ENCODE peak calls at places on chromosomes 13 and 19, in four cellular contexts. V, B, S and K are unnamed samples.

GRCh38 chr19:15324791-15325519 is 7.4 kb downstream of the BRD4 start:
- DNase-seq in V (peak; percentile 43), B (no peak), S (no peak), K (no peak)

GRCh38 chr13:83732755-83733154 is 149.5 kb downstream of the SLITRK1 start:
- DNase-seq in V (no peak), B (no peak), S (no peak), K (no peak)

GRCh38 chr13:27425918-27426630 is 1.7 kb downstream of the GTF3A start:
- DNase-seq in V (peak; percentile 90), B (peak; percentile 79), S (peak; percentile 89), K (peak; percentile 86)

GRCh38 chr19:51702103-51702753 is 9.1 kb downstream of the SPACA6 start:
- DNase-seq in V (peak; percentile 78), B (peak; percentile 58), S (peak; percentile 42), K (peak; percentile 62)

GRCh38 chr13:98223741-98224140 is 46.7 kb upstream of the RNF113B start:
- DNase-seq in V (no peak), B (no peak), S (no peak), K (no peak)

GRCh38 chr13:36979361-36980040 is 19.6 kb downstream of the ALG5 start:
- DNase-seq in V (no peak), B (peak; percentile 38), S (peak; percentile 35), K (peak; percentile 29)

GRCh38 chr19:40805258-40805868 is 6.4 kb downstream of the EGLN2 start:
- DNase-seq in V (peak; percentile 62), B (no peak), S (no peak), K (no peak)

GRCh38 chr19:14432817-14433453 is at the start of gene PKN1:
- DNase-seq in V (peak; percentile 52), B (peak; percentile 77), S (peak; percentile 23), K (no peak)

GRCh38 chr13:109412232-109412935 is 374.0 kb downstream of the IRS2 start:
- DNase-seq in V (peak; percentile 26), B (peak; percentile 29), S (peak; percentile 82), K (no peak)

GRCh38 chr13:60583911-60584753 is 187.1 kb downstream of the TDRD3 start:
- DNase-seq in V (no peak), B (no peak), S (peak; percentile 73), K (peak; percentile 94)

GRCh38 chr13:74550039-74550438 is 415.8 kb upstream of the KLF12 start:
- DNase-seq in V (no peak), B (peak; percentile 19), S (no peak), K (no peak)

GRCh38 chr19:40743926-40744325 is 6.4 kb downstream of the ACTMAP start:
- DNase-seq in V (no peak), B (no peak), S (no peak), K (no peak)

GRCh38 chr19:44685877-44686276 is 13.1 kb upstream of the CEACAM16 start:
- DNase-seq in V (no peak), B (peak; percentile 39), S (peak; percentile 56), K (peak; percentile 43)

GRCh38 chr19:39845621-39846175 is 481 bp downstream of the FBL start:
- DNase-seq in V (no peak), B (peak; percentile 68), S (no peak), K (no peak)

GRCh38 chr13:30416471-30416870 is 5.8 kb upstream of the UBE2L5 start:
- DNase-seq in V (no peak), B (no peak), S (no peak), K (no peak)

GRCh38 chr19:34172661-34173144 is 399 bp downstream of the LSM14A start:
- DNase-seq in V (no peak), B (peak; percentile 72), S (no peak), K (no peak)

GRCh38 chr19:34173145-34173956 is 1.0 kb downstream of the LSM14A start:
- DNase-seq in V (peak; percentile 86), B (peak; percentile 70), S (peak; percentile 52), K (peak; percentile 39)

GRCh38 chr19:34171877-34172660 is at the start of gene LSM14A:
- DNase-seq in V (peak; percentile 90), B (peak; percentile 97), S (peak; percentile 91), K (peak; percentile 88)

GRCh38 chr19:34176581-34176980 is 4.3 kb downstream of the LSM14A start:
- DNase-seq in V (no peak), B (no peak), S (no peak), K (no peak)

DNA sequence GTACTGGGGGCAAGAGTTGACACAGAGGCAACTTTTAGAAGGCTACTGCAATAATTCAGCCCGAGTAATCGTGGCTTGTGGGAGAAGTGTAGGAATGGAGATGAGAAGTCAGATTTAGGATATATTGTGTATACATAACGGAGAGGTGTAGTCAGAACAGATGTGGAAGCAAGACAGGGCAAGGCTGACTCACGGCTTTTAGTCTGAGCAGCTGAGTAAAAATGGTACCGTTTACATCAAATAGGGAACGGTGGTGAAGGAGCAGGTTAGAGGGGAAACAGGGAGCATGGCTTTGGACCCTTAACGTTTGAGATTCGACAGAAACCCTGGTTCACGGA is 796 bp upstream of the LSM14A start:
- DNase-seq in V (no peak), B (peak; percentile 76), S (peak; percentile 86), K (peak; percentile 89)
- H3K4me3 ChIP-seq in V (peak overlapping the region; percentile 92), B (peak overlapping the region; percentile 95), S (peak overlapping the region; percentile 92), K (peak overlapping the region; percentile 68)

GRCh38 chr19:19490247-19490968 is 24.9 kb downstream of the TSSK6 start:
- DNase-seq in V (peak; percentile 88), B (peak; percentile 92), S (peak; percentile 83), K (peak; percentile 86)

GRCh38 chr19:19491321-19492025 is 23.9 kb downstream of the TSSK6 start:
- DNase-seq in V (no peak), B (no peak), S (no peak), K (no peak)

GRCh38 chr19:19488875-19489690 is 26.3 kb downstream of the TSSK6 start:
- DNase-seq in V (peak; percentile 92), B (peak; percentile 90), S (peak; percentile 81), K (peak; percentile 97)

GRCh38 chr19:19488041-19488874 is 27.1 kb downstream of the TSSK6 start:
- DNase-seq in V (peak; percentile 85), B (no peak), S (peak; percentile 49), K (peak; percentile 13)

DNA sequence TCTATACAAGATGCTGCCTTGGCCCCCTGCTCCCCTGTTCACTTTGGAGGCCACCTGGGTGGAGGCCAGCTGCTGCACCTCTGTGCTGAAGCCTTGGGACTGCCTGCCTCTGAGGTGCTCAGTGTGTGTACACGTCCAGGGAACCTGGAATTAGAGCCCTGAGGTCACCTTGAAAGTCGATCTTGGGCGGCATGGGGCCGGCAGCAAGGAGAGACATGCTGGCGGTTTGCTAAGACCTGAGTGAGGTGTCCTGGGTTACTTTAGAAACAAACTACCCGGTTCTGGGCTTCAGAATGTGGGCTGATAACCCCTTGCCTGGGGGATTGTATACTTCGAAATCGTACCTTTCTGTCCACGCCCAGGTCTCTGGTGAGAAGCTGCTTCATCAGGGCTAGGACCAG is 25.5 kb downstream of the TSSK6 start:
- DNase-seq in V (no peak), B (no peak), S (no peak), K (no peak)
- H3K4me3 ChIP-seq in V (no peak overlapping the region), B (peak overlapping the region; percentile 76), S (no peak overlapping the region), K (no peak overlapping the region)

GRCh38 chr19:46155237-46155636 is 7.2 kb downstream of the IGFL2 start:
- DNase-seq in V (no peak), B (peak; percentile 29), S (no peak), K (no peak)
- H3K4me3 ChIP-seq in V (no peak overlapping the region), B (no peak overlapping the region), S (no peak overlapping the region), K (no peak overlapping the region)

DNA sequence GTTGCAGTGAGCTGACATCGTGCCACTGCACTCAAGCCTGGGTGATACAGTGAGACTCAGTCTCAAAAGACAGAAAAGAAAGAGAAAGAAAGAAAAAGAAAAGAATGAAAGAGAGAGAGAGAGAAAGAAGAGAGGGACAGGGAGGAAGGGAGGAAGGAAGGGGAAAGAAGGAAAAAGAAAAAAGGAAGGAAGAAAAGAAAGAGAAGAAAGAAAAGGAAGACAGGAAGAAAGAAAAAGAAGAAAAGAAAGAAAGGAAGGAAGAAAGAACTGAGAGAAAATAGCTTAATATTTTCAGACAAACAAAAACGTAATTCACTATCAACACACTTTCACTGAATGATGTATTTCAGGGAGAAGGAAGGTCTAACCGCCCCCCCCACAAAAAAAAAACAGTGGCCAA is 39.3 kb downstream of the ESD start:
- DNase-seq in V (no peak), B (no peak), S (no peak), K (no peak)
- H3K4me3 ChIP-seq in V (no peak overlapping the region), B (no peak overlapping the region), S (no peak overlapping the region), K (no peak overlapping the region)

GRCh38 chr19:29645491-29645867 is 19.8 kb upstream of the PLEKHF1 start:
- DNase-seq in V (no peak), B (no peak), S (no peak), K (no peak)
- H3K4me3 ChIP-seq in V (no peak overlapping the region), B (no peak overlapping the region), S (no peak overlapping the region), K (no peak overlapping the region)

GRCh38 chr13:114025432-114026127 is 51.7 kb upstream of the C13orf46 start:
- DNase-seq in V (no peak), B (peak; percentile 24), S (peak; percentile 94), K (peak; percentile 81)
- H3K4me3 ChIP-seq in V (no peak overlapping the region), B (no peak overlapping the region), S (no peak overlapping the region), K (no peak overlapping the region)

DNA sequence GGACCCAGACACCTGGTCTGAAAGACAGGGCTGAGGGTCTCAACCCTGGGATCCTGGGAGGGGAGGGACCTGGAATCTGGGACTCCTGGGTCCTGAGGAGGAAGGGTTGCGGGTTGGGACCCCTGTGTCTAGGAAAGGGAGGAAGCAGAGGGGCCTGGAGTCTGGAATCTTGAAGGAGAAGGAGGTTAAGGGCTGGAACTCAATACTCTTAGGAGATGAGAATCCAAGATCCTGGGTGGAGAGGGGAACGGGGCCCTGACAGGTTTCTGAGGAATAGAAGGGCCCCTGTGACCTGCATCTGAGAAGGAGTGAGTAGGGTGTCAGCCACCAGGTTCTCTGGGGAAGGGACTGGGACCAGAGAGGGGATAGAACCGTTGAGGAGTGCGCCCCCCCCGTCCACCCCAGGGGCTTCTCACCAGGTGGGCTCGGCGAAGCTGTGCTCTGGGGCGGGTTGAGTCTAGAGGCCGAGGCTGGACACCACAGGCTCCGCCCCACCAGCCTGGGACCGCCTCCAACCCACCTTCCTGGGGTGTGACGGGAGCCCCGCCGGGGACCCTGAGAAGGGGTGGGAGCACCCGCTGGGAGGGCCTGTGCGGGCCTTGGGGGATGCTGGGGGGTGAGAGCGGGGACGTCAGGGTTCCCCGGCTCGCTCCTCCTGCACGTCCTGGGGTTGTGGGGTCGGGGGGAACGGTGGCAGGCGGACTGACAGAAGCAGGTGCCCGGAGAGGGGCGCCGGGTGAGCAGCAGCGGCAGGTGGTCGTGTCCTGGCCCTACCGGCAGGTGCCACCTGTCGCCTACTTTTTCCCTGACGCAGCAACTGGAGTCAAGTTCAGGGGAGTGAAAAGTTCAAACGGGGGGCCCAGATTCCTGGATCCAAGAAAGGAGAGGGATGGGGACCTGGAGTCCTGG is at the start of gene MAMSTR:
- DNase-seq in V (no peak), B (no peak), S (no peak), K (no peak)
- H3K4me3 ChIP-seq in V (peak within 1 kb of the TSS; percentile 42), B (peak within 1 kb of the TSS; percentile 85), S (peak within 1 kb of the TSS; percentile 77), K (peak within 1 kb of the TSS; percentile 73)

GRCh38 chr19:2775556-2776430 is 7.3 kb downstream of the SGTA start:
- DNase-seq in V (peak; percentile 45), B (peak; percentile 2), S (peak; percentile 88), K (peak; percentile 86)
- H3K4me3 ChIP-seq in V (no peak overlapping the region), B (no peak overlapping the region), S (peak overlapping the region; percentile 43), K (peak overlapping the region; percentile 3)

GRCh38 chr19:49440439-49441209 is 703 bp downstream of the SLC17A7 start:
- DNase-seq in V (no peak), B (no peak), S (no peak), K (no peak)
- H3K4me3 ChIP-seq in V (no peak overlapping the region), B (no peak overlapping the region), S (no peak overlapping the region), K (no peak overlapping the region)

GRCh38 chr19:7331446-7331845 is 17.3 kb upstream of the ARHGEF18 start:
- DNase-seq in V (no peak), B (no peak), S (no peak), K (no peak)
- H3K4me3 ChIP-seq in V (no peak overlapping the region), B (no peak overlapping the region), S (no peak overlapping the region), K (no peak overlapping the region)